ENCODE peak calls at places on chromosomes 16 and 17, in ten cellular contexts. Y is AG10803; B is Ammon's horn; M is T follicular helper cell; Q is IMR-90; S is NCI-H526 treated with DMSO at 0.1 percent for 48 hours; D is NT2/D1; N is activated CD4-positive, alpha-beta T cell treated with anti-CD3 and anti-CD28 coated beads, Interleukin-2, amount 10 ng/mL, durations not matched to agents 7 days and 5 days; Z is progenitor cell of endocrine pancreas; H is GM06990. X is an unnamed sample.

GRCh38 chr17:79976451-79976850 is 59.2 kb downstream of the TBC1D16 start:
- DNase-seq in Y (no peak), B (no peak), M (no peak), Q (no peak), S (no peak), D (no peak), N (no peak), Z (no peak), H (no peak), X (no peak)

GRCh38 chr16:88752386-88753002 is 32.5 kb downstream of the PIEZO1 start:
- DNase-seq in Y (no peak), B (no peak), M (no peak), Q (no peak), S (no peak), D (no peak), N (no peak), Z (no peak), H (no peak), X (no peak)

GRCh38 chr16:62870554-62870953 is 834.3 kb upstream of the CDH8 start:
- DNase-seq in Y (no peak), B (no peak), M (no peak), Q (no peak), S (peak), D (no peak), N (no peak), Z (no peak), H (peak), X (peak)

GRCh38 chr17:18026408-18026776 is 12.6 kb downstream of the ATPAF2 start:
- DNase-seq in Y (peak), B (peak), M (no peak), Q (peak), S (no peak), D (no peak), N (peak), Z (no peak), H (no peak), X (no peak)

GRCh38 chr16:75385507-75386152 is 47.7 kb downstream of the CFDP1 start:
- DNase-seq in Y (peak), B (peak), M (no peak), Q (peak), S (peak), D (peak), N (peak), Z (no peak), H (peak), X (peak)

GRCh38 chr17:45197555-45198334 is 23.9 kb upstream of the FMNL1 start:
- DNase-seq in Y (peak), B (peak), M (peak), Q (peak), S (peak), D (peak), N (peak), Z (peak), H (peak), X (peak)

GRCh38 chr16:959232-960040 is 11.3 kb downstream of the LMF1 start:
- DNase-seq in Y (no peak), B (no peak), M (no peak), Q (no peak), S (no peak), D (no peak), N (no peak), Z (no peak), H (no peak), X (no peak)

GRCh38 chr16:75105306-75106061 is 11.1 kb downstream of the LDHD start:
- DNase-seq in Y (peak), B (peak), M (no peak), Q (peak), S (no peak), D (no peak), N (no peak), Z (no peak), H (no peak), X (peak)

GRCh38 chr17:30554839-30555751 is 77.9 kb downstream of the GOSR1 start:
- DNase-seq in Y (peak), B (no peak), M (no peak), Q (peak), S (no peak), D (no peak), N (no peak), Z (no peak), H (no peak), X (no peak)

GRCh38 chr17:77494664-77495435 is 354.1 kb downstream of the SEC14L1 start:
- DNase-seq in Y (peak), B (peak), M (peak), Q (peak), S (peak), D (peak), N (peak), Z (peak), H (peak), X (peak)

GRCh38 chr17:75996665-75997590 is 3.7 kb upstream of the CDK3 start:
- DNase-seq in Y (peak), B (peak), M (no peak), Q (peak), S (no peak), D (no peak), N (peak), Z (no peak), H (peak), X (peak)

GRCh38 chr17:9109933-9110332 is 88.6 kb downstream of the NTN1 start:
- DNase-seq in Y (no peak), B (no peak), M (no peak), Q (no peak), S (no peak), D (no peak), N (no peak), Z (no peak), H (no peak), X (no peak)

GRCh38 chr17:39939588-39940419 is 12.3 kb downstream of the LRRC3C start:
- DNase-seq in Y (peak), B (no peak), M (no peak), Q (peak), S (no peak), D (no peak), N (peak), Z (no peak), H (peak), X (peak)

GRCh38 chr17:45224671-45225050 is 3.0 kb downstream of the FMNL1 start:
- DNase-seq in Y (no peak), B (no peak), M (no peak), Q (no peak), S (no peak), D (no peak), N (peak), Z (no peak), H (peak), X (no peak)

GRCh38 chr17:82242977-82243647 is 14.3 kb downstream of the SLC16A3 start:
- DNase-seq in Y (peak), B (peak), M (no peak), Q (peak), S (no peak), D (no peak), N (no peak), Z (no peak), H (peak), X (no peak)

GRCh38 chr16:57959121-57959520 is 11.8 kb downstream of the CNGB1 start:
- DNase-seq in Y (no peak), B (no peak), M (no peak), Q (no peak), S (no peak), D (no peak), N (no peak), Z (no peak), H (no peak), X (no peak)

GRCh38 chr17:75077072-75077489 is 10.7 kb upstream of the SLC16A5 start:
- DNase-seq in Y (no peak), B (no peak), M (no peak), Q (no peak), S (no peak), D (no peak), N (no peak), Z (no peak), H (no peak), X (no peak)

GRCh38 chr17:82041139-82041814 is 3.8 kb upstream of the DCXR start:
- DNase-seq in Y (no peak), B (no peak), M (no peak), Q (no peak), S (no peak), D (no peak), N (no peak), Z (no peak), H (no peak), X (no peak)

GRCh38 chr17:2337811-2338657 is 733 bp downstream of the SGSM2 start:
- DNase-seq in Y (peak), B (peak), M (peak), Q (peak), S (peak), D (no peak), N (peak), Z (peak), H (peak), X (no peak)

GRCh38 chr16:24054649-24055560 is 201.2 kb upstream of the CACNG3 start:
- DNase-seq in Y (no peak), B (peak), M (no peak), Q (no peak), S (no peak), D (peak), N (no peak), Z (no peak), H (no peak), X (no peak)

GRCh38 chr16:67593288-67593687 is 31.0 kb downstream of the CTCF start:
- DNase-seq in Y (no peak), B (no peak), M (no peak), Q (no peak), S (no peak), D (peak), N (no peak), Z (no peak), H (no peak), X (no peak)

GRCh38 chr16:58022601-58023371 is 2.8 kb upstream of the MMP15 start:
- DNase-seq in Y (peak), B (peak), M (no peak), Q (peak), S (no peak), D (no peak), N (no peak), Z (no peak), H (no peak), X (no peak)

GRCh38 chr17:7561028-7561575 is 617 bp upstream of the SENP3 start:
- DNase-seq in Y (peak), B (peak), M (peak), Q (peak), S (peak), D (no peak), N (peak), Z (peak), H (peak), X (peak)

GRCh38 chr16:54026456-54026855 is 260.1 kb downstream of the IRX3 start:
- DNase-seq in Y (peak), B (peak), M (no peak), Q (peak), S (no peak), D (no peak), N (no peak), Z (no peak), H (no peak), X (no peak)

GRCh38 chr17:16945513-16946201 is 26.3 kb downstream of the TNFRSF13B start:
- DNase-seq in Y (no peak), B (no peak), M (no peak), Q (no peak), S (no peak), D (peak), N (no peak), Z (no peak), H (no peak), X (no peak)

GRCh38 chr16:19710991-19711545 is 7.0 kb downstream of the KNOP1 start:
- DNase-seq in Y (no peak), B (no peak), M (no peak), Q (no peak), S (no peak), D (no peak), N (no peak), Z (no peak), H (no peak), X (no peak)

X was measured in Kasumi-1.